ENCODE peak calls at places on chromosomes 6 and 20, in five cellular contexts. One of them, this sample, is unnamed.

GRCh38 chr20:63598479-63599395 is 24.7 kb upstream of the HELZ2 start:
- DNase-seq in WTC11: no peak
- DNase-seq in epithelial cell of esophagus: no peak
- DNase-seq in esophagus squamous epithelium: no peak
- DNase-seq in pancreas: no peak
- DNase-seq in this sample: no peak

GRCh38 chr6:93021235-93021909 is 398.0 kb downstream of the EPHA7 start:
- DNase-seq in WTC11: no peak
- DNase-seq in epithelial cell of esophagus: no peak
- DNase-seq in esophagus squamous epithelium: no peak
- DNase-seq in pancreas: no peak
- DNase-seq in this sample: no peak

GRCh38 chr20:20566523-20566922 is 145.9 kb downstream of the RALGAPA2 start:
- DNase-seq in WTC11: no peak
- DNase-seq in epithelial cell of esophagus: no peak
- DNase-seq in esophagus squamous epithelium: no peak
- DNase-seq in pancreas: no peak
- DNase-seq in this sample: no peak

GRCh38 chr6:80714513-80714912 is 608.0 kb downstream of the BCKDHB start:
- DNase-seq in WTC11: no peak
- DNase-seq in epithelial cell of esophagus: no peak
- DNase-seq in esophagus squamous epithelium: no peak
- DNase-seq in pancreas: no peak
- DNase-seq in this sample: no peak

GRCh38 chr6:19413323-19413722 is 423.8 kb upstream of the ID4 start:
- DNase-seq in WTC11: no peak
- DNase-seq in epithelial cell of esophagus: peak
- DNase-seq in esophagus squamous epithelium: no peak
- DNase-seq in pancreas: no peak
- DNase-seq in this sample: no peak

GRCh38 chr20:44594730-44595129 is 12.4 kb downstream of the PKIG start:
- DNase-seq in WTC11: no peak
- DNase-seq in epithelial cell of esophagus: peak
- DNase-seq in esophagus squamous epithelium: no peak
- DNase-seq in pancreas: no peak
- DNase-seq in this sample: no peak

GRCh38 chr6:37030599-37030998 is 25.1 kb downstream of the FGD2 start:
- DNase-seq in WTC11: no peak
- DNase-seq in epithelial cell of esophagus: no peak
- DNase-seq in esophagus squamous epithelium: no peak
- DNase-seq in pancreas: no peak
- DNase-seq in this sample: no peak

GRCh38 chr6:43812850-43813584 is 43.0 kb downstream of the VEGFA start:
- DNase-seq in WTC11: no peak
- DNase-seq in epithelial cell of esophagus: no peak
- DNase-seq in esophagus squamous epithelium: no peak
- DNase-seq in pancreas: no peak
- DNase-seq in this sample: no peak

GRCh38 chr6:41228616-41229015 is 467 bp downstream of the TREML4 start:
- DNase-seq in WTC11: peak
- DNase-seq in epithelial cell of esophagus: peak
- DNase-seq in esophagus squamous epithelium: no peak
- DNase-seq in pancreas: no peak
- DNase-seq in this sample: no peak
- TF ChIP-seq CTCF in WTC11: peak
- TF ChIP-seq CTCF in epithelial cell of esophagus: no peak
- TF ChIP-seq CTCF in esophagus squamous epithelium: no peak
- TF ChIP-seq CTCF in pancreas: no peak
- TF ChIP-seq CTCF in this sample: no peak

GRCh38 chr6:123316733-123317323 is 319.9 kb downstream of the TRDN start:
- DNase-seq in WTC11: no peak
- DNase-seq in epithelial cell of esophagus: peak
- DNase-seq in esophagus squamous epithelium: no peak
- DNase-seq in pancreas: no peak
- DNase-seq in this sample: no peak
- TF ChIP-seq CTCF in WTC11: peak
- TF ChIP-seq CTCF in epithelial cell of esophagus: peak
- TF ChIP-seq CTCF in esophagus squamous epithelium: no peak
- TF ChIP-seq CTCF in pancreas: peak
- TF ChIP-seq CTCF in this sample: peak

GRCh38 chr6:125748534-125749111 is 809 bp upstream of the HEY2 start:
- DNase-seq in WTC11: no peak
- DNase-seq in epithelial cell of esophagus: peak
- DNase-seq in esophagus squamous epithelium: no peak
- DNase-seq in pancreas: no peak
- DNase-seq in this sample: peak
- TF ChIP-seq CTCF in WTC11: no peak
- TF ChIP-seq CTCF in epithelial cell of esophagus: peak
- TF ChIP-seq CTCF in esophagus squamous epithelium: no peak
- TF ChIP-seq CTCF in pancreas: no peak
- TF ChIP-seq CTCF in this sample: no peak

DNA sequence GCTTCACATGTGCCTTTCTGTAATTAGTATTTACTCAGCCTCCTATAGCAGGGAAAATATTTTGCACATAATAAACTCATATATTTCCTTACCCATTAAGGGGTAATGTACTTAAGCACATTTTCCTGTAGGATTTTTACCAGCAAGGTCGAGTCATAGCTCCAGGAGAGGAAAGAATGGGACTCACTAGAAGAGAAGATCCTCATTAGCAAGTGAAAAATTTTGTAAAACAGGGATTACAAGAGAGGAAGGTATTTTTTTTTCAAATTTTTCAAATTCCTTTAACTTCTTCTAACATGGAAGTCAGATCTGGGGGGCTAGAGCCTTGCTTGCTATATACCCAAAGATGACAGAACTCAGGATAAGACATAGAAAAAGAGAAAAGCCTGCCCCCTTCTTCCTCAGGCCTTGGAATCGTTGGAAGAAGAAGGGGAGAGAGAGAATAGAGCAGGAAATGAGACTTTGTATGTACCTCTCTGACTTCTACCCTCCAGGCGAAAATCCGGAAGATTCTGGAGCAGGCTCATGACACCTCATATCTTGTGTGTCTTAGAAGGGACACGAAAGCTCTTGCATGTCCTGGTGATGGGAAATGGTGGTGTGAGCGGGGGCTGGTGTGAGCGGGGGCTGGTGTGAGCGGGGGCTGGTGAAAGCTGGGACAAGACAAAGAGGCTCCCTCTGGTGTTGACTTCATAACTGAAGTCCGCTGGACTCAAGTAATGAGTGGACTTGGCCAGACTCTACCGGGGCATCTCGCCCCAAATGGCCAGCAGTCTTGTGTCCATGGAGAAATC is 256.9 kb upstream of the PLCB4 start:
- DNase-seq in WTC11: no peak
- DNase-seq in epithelial cell of esophagus: no peak
- DNase-seq in esophagus squamous epithelium: no peak
- DNase-seq in pancreas: no peak
- DNase-seq in this sample: no peak
- TF ChIP-seq CTCF in WTC11: no peak
- TF ChIP-seq CTCF in epithelial cell of esophagus: no peak
- TF ChIP-seq CTCF in esophagus squamous epithelium: no peak
- TF ChIP-seq CTCF in pancreas: no peak
- TF ChIP-seq CTCF in this sample: no peak

DNA sequence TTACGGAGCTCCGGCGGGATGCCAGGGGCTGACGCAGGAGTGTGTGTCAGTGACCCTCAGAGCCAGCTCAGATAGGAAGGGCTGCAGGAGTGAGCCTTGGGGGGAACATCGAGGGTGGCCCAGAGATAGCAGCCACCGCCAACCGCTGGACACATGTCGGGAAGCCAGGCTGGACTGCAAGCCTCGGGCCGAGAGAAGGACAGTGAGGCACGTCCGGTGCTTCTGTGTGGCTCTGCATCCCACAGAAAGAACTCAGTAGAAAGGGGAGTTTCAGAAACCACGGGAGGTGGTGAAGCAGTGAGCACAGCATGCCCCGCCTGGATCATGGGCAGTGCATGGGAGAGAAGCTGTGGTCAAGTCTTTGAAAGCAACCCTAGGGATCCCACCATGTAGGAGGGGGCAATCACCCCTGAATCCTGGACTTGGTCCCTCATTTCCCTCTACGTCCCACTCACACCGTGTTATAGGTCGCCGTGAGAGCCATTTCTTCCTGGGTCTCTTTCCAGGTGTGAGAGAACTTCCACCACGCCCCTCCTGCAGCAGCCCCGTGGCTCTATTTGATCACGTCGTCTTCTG is 383.7 kb upstream of the CDH4 start:
- DNase-seq in WTC11: no peak
- DNase-seq in epithelial cell of esophagus: no peak
- DNase-seq in esophagus squamous epithelium: no peak
- DNase-seq in pancreas: no peak
- DNase-seq in this sample: no peak
- TF ChIP-seq CTCF in WTC11: no peak
- TF ChIP-seq CTCF in epithelial cell of esophagus: no peak
- TF ChIP-seq CTCF in esophagus squamous epithelium: no peak
- TF ChIP-seq CTCF in pancreas: no peak
- TF ChIP-seq CTCF in this sample: no peak

GRCh38 chr6:6912841-6913240 is 194.9 kb upstream of the RREB1 start:
- DNase-seq in WTC11: no peak
- DNase-seq in epithelial cell of esophagus: no peak
- DNase-seq in esophagus squamous epithelium: no peak
- DNase-seq in pancreas: no peak
- DNase-seq in this sample: no peak
- TF ChIP-seq CTCF in WTC11: no peak
- TF ChIP-seq CTCF in epithelial cell of esophagus: no peak
- TF ChIP-seq CTCF in esophagus squamous epithelium: no peak
- TF ChIP-seq CTCF in pancreas: no peak
- TF ChIP-seq CTCF in this sample: no peak

DNA sequence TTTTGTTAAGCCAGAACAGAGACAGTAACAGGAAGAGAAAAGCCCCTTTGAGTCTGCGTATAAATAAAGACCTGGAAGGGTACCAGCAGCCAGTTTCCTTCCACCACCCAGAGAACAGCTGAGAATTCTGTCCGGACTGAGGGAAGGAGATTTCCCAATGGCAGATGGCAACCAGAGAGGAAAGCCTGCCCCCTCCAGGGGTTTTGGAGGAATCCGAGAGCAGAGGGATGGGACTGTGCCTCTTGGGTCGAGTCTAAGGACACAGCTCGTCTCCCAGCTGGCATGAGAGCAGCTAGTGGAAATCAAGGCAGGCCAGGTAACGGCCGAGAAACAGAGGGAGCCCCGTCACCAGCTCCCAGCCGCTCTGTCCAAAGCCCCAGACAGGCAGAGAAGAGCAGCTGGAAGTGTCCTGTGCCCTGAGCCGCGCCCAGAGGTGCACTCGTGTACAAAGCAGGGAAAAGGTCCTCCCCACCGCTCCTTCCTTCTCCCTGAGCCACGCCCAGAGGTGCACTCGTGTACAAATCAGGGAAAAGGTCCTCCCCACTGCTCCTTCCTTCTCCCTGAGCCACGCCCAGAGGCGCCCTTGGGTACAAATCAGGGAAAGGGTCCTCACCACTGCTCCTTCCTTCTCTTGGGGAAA is 134.0 kb upstream of the SNX9 start:
- DNase-seq in WTC11: peak
- DNase-seq in epithelial cell of esophagus: no peak
- DNase-seq in esophagus squamous epithelium: no peak
- DNase-seq in pancreas: no peak
- DNase-seq in this sample: peak
- TF ChIP-seq CTCF in WTC11: no peak
- TF ChIP-seq CTCF in epithelial cell of esophagus: no peak
- TF ChIP-seq CTCF in esophagus squamous epithelium: no peak
- TF ChIP-seq CTCF in pancreas: no peak
- TF ChIP-seq CTCF in this sample: no peak